ENCODE peak calls at places on chromosomes 13 and 19, in seven cellular contexts. D, J, P, Z, R, U and C are unnamed samples.

GRCh38 chr19:49142866-49143335 is 12.3 kb downstream of the HRC start:
- DNase-seq in D (peak), J (peak), P (peak), Z (peak), R (peak), U (no peak), C (peak)

GRCh38 chr13:29136341-29136740 is 316.2 kb downstream of the MTUS2 start:
- DNase-seq in D (no peak), J (no peak), P (no peak), Z (no peak), R (no peak), U (no peak), C (no peak)

GRCh38 chr19:13096968-13097330 is 5.7 kb downstream of the LYL1 start:
- DNase-seq in D (no peak), J (no peak), P (no peak), Z (no peak), R (no peak), U (no peak), C (no peak)

GRCh38 chr19:40312533-40312932 is 27.4 kb upstream of the AKT2 start:
- DNase-seq in D (peak), J (no peak), P (no peak), Z (no peak), R (no peak), U (no peak), C (peak)

GRCh38 chr13:92843549-92843948 is 383.1 kb upstream of the GPC6 start:
- DNase-seq in D (no peak), J (peak), P (no peak), Z (no peak), R (peak), U (no peak), C (no peak)

GRCh38 chr13:99908129-99908805 is 63.3 kb downstream of the ZIC5 start:
- DNase-seq in D (peak), J (no peak), P (no peak), Z (no peak), R (no peak), U (no peak), C (no peak)

GRCh38 chr19:38837656-38838121 is 6.1 kb upstream of the ECH1 start:
- DNase-seq in D (peak), J (peak), P (no peak), Z (peak), R (no peak), U (no peak), C (no peak)

GRCh38 chr19:8575467-8575997 is 1.7 kb downstream of the MYO1F start:
- DNase-seq in D (peak), J (peak), P (no peak), Z (no peak), R (no peak), U (no peak), C (peak)

GRCh38 chr13:35699805-35700204 is 223.3 kb upstream of the MAB21L1 start:
- DNase-seq in D (no peak), J (peak), P (no peak), Z (no peak), R (peak), U (no peak), C (no peak)

GRCh38 chr19:1871140-1871597 is 7.8 kb upstream of the KLF16 start:
- DNase-seq in D (no peak), J (no peak), P (no peak), Z (no peak), R (no peak), U (no peak), C (no peak)

GRCh38 chr13:51244637-51245405 is 22.6 kb downstream of the FAM124A start:
- DNase-seq in D (peak), J (no peak), P (no peak), Z (no peak), R (no peak), U (no peak), C (peak)

GRCh38 chr13:91154954-91155353 is 192.5 kb upstream of the MIR17HG start:
- DNase-seq in D (peak), J (no peak), P (no peak), Z (peak), R (no peak), U (no peak), C (no peak)

GRCh38 chr19:15732388-15732787 is 4.6 kb downstream of the OR10H2 start:
- DNase-seq in D (no peak), J (no peak), P (no peak), Z (no peak), R (no peak), U (no peak), C (no peak)

GRCh38 chr19:15730538-15730937 is 2.7 kb downstream of the OR10H2 start:
- DNase-seq in D (no peak), J (no peak), P (no peak), Z (no peak), R (no peak), U (no peak), C (no peak)

GRCh38 chr19:15737722-15738121 is at the start of gene OR10H3:
- DNase-seq in D (no peak), J (no peak), P (no peak), Z (no peak), R (no peak), U (no peak), C (no peak)

GRCh38 chr19:15733895-15734294 is 3.9 kb upstream of the OR10H3 start:
- DNase-seq in D (no peak), J (no peak), P (no peak), Z (no peak), R (no peak), U (no peak), C (no peak)
- H3K23ac ChIP-seq in D (no peak), J (no peak), P (no peak), Z (no peak), R (no peak), U (no peak), C (no peak)

DNA sequence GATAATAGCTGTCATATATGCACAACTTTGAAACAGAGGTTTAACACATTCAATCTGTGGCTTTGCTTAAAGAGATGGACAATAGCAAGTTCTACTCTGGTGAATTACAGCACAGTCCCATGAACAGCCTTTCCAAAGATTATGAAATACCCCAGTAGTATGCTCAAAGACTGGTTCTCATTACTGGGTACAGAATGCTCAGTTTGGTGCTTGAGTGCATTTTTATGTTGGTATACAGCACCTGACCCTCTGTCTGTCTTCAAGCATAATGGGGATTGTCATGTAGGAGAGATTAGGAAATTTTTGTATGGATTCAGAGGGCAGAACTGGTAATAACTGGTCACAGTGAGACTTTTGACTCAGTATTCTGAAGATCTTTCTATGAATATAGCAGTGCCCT is 7.6 kb downstream of the LMO7 start:
- DNase-seq in D (no peak), J (no peak), P (no peak), Z (no peak), R (no peak), U (no peak), C (no peak)
- H3K23ac ChIP-seq in D (no peak), J (peak), P (no peak), Z (no peak), R (no peak), U (no peak), C (no peak)

DNA sequence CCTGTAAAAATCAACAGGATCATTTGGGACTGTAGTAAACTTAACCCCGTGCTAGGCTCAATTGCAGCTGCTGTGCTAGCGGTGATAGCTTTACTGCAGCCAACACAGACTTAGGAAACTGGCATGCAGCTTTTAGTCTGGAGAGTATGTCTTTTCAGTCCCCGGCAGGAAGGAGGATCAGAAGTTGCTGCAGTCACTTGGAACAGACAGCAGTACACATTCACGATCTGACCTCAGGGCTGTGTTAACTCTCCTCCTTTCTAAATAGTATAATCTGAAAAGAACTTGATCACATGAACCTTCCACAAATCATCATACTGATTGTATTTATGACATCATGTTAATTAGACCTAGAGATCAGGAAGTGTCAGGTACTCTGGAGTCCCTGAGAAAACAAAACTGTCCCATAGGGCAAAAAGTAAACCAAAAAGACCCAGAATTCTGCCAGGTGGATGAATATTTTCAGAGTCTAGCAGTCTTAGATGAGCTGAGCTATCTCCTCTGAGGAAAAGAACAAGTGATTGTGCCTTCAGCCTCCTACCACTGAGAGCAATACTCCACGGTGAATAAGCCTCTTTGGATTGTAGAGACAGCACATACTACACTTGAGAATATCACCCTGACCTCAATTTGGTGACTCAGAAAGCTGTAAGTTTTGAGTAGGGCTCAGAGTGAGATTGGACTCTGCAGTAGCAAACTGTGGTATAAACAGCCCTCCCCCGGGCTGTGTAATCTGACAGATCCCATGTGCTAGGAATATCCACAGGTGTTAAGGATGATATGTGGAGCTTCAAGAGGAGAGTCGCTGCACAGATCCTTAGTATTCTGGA is 181.0 kb upstream of the GPR12 start:
- DNase-seq in D (no peak), J (peak), P (no peak), Z (peak), R (peak), U (no peak), C (no peak)
- H3K23ac ChIP-seq in D (no peak), J (no peak), P (no peak), Z (no peak), R (no peak), U (no peak), C (no peak)

DNA sequence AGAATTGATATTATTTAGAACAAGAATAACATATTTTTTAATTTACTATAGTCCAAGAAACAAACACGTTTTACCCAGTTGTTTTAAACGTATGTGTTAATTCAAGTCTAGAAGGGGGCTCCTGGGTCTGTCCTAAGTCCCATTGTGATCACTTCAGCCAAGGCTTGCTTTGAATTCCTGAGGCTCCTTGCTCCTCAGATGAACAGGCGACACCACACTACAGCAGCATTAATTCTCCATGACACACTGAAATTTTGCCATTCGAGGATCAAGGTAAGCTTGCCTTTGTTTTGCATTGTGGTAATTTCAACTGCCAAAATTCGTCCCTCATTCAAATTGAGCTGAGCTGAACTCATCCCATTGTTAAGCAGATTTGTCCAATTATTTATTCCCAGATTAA is 1442.6 kb downstream of the SLITRK5 start:
- DNase-seq in D (peak), J (no peak), P (peak), Z (no peak), R (no peak), U (no peak), C (no peak)
- H3K23ac ChIP-seq in D (no peak), J (no peak), P (no peak), Z (no peak), R (no peak), U (no peak), C (no peak)

GRCh38 chr19:28929026-28929425 is 283.9 kb downstream of the UQCRFS1 start:
- DNase-seq in D (no peak), J (peak), P (no peak), Z (no peak), R (no peak), U (no peak), C (no peak)
- H3K23ac ChIP-seq in D (no peak), J (peak), P (no peak), Z (no peak), R (no peak), U (no peak), C (no peak)

DNA sequence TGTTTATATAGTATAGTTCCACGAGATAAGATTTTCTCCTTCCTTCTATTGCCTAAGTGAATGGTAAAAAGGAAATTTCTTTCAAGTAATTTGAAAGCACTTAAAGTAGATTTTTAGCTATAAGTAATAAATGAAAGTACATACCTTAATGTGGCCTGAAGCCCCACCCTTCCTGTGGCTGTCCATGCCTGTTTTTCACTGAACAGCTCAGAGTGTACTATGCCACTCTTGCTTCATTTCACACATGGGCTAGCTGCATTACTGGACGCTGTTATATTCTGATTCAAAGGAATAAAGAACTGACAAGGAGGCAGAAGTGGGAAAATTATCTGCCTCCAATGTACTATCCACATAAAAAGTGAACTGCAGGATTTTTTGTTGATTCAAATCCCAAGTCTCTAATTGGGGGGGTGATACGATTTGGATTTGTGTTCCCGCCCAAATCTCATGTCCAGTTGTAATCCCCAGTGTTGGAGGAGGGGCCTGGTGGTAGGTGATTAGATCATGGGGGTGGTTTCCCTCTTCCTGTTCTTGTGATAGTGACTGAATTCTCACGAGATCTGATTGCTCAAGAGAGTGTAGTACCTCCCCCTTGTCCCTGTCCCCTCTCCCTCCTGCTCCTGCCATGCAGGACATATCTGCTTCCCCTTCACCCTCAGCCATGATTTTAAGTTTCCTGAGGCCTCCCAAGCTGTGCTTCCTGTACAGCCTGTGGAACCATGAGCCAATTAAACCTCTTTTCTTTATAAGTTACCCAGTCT is 154.8 kb upstream of the SGCG start:
- DNase-seq in D (peak), J (no peak), P (no peak), Z (no peak), R (no peak), U (no peak), C (no peak)
- H3K23ac ChIP-seq in D (no peak), J (no peak), P (no peak), Z (no peak), R (no peak), U (no peak), C (no peak)